ENCODE peak calls at places on chromosome 19, in nine cellular contexts. F is astrocyte; I is heart right ventricle; N is left cardiac atrium; X is anterior cingulate cortex; O is mucosa of gallbladder; P is HT1080; H is activated T-helper 1 cell treated with anti-CD3 and anti-CD28 coated beads, Interleukin-12 subunit alpha, Interleukin-12 subunit beta, Interleukin-2, Interleukin-4 antibody, amounts not matched to agents 30 ng/mL and 10 ng/mL and 1 ng/mL, durations not matched to agents 14 hours and 24 hours and 36 hours; D is cortex of kidney. A is an unnamed sample.

GRCh38 chr19:57888494-57889231 is at the start of gene ZNF814:
- DNase-seq in D (peak), P (no peak), X (peak), H (peak), O (peak), N (peak), I (peak), F (peak), A (peak)

GRCh38 chr19:19504754-19505668 is 10.3 kb downstream of the TSSK6 start:
- DNase-seq in P (no peak), F (no peak), H (no peak), D (no peak), N (no peak), X (no peak), O (no peak), I (no peak), A (no peak)

GRCh38 chr19:6744381-6745288 is 5.2 kb downstream of the TRIP10 start:
- DNase-seq in F (peak), N (peak), D (no peak), P (no peak), I (peak), O (peak), H (no peak), X (peak), A (peak)

GRCh38 chr19:43674630-43674982 is 4.6 kb upstream of the PLAUR start:
- DNase-seq in O (no peak), X (no peak), F (no peak), P (peak), I (no peak), N (no peak), D (no peak), H (no peak), A (no peak)

GRCh38 chr19:40687525-40688016 is 2.9 kb downstream of the NUMBL start:
- DNase-seq in F (peak), H (no peak), P (no peak), I (peak), O (peak), X (no peak), N (peak), D (no peak), A (peak)

GRCh38 chr19:39613597-39613996 is 11.3 kb downstream of the LGALS13 start:
- DNase-seq in H (no peak), O (no peak), D (no peak), N (no peak), X (no peak), I (no peak), P (no peak), F (no peak), A (no peak)

GRCh38 chr19:33055718-33056117 is 9.0 kb downstream of the RHPN2 start:
- DNase-seq in I (no peak), D (no peak), F (peak), H (no peak), O (no peak), P (no peak), N (no peak), X (no peak), A (no peak)

GRCh38 chr19:38277549-38277948 is 13.2 kb downstream of the SPINT2 start:
- DNase-seq in F (no peak), H (no peak), P (no peak), D (no peak), O (no peak), I (no peak), X (no peak), N (no peak), A (no peak)

GRCh38 chr19:3275068-3275582 is 50.7 kb downstream of the CELF5 start:
- DNase-seq in X (no peak), P (no peak), I (no peak), F (no peak), D (no peak), O (no peak), H (peak), N (no peak), A (no peak)

GRCh38 chr19:47670736-47671135 is 42.5 kb upstream of the EHD2 start:
- DNase-seq in P (no peak), N (no peak), O (no peak), I (no peak), F (no peak), X (no peak), D (no peak), H (no peak), A (no peak)

GRCh38 chr19:11130824-11131455 is 24.6 kb downstream of the SPC24 start:
- DNase-seq in F (peak), P (peak), I (peak), X (peak), N (peak), H (peak), D (no peak), O (peak), A (peak)

GRCh38 chr19:14512420-14512961 is 5.7 kb downstream of the DNAJB1 start:
- DNase-seq in X (no peak), I (no peak), H (no peak), O (no peak), P (no peak), F (no peak), N (no peak), D (no peak), A (no peak)

GRCh38 chr19:46134527-46134926 is 10.0 kb upstream of the IGFL3 start:
- DNase-seq in P (no peak), D (no peak), O (no peak), N (no peak), X (no peak), H (no peak), I (no peak), F (peak), A (no peak)

GRCh38 chr19:42207767-42208259 is 9.7 kb downstream of the DEDD2 start:
- DNase-seq in D (no peak), N (no peak), X (no peak), O (no peak), F (peak), H (no peak), I (no peak), P (peak), A (no peak)

GRCh38 chr19:49999371-50000010 is 25.7 kb downstream of the VRK3 start:
- DNase-seq in O (no peak), D (no peak), P (no peak), I (no peak), H (no peak), X (no peak), N (no peak), F (no peak), A (no peak)

GRCh38 chr19:17484520-17485180 is 14.3 kb downstream of the SLC27A1 start:
- DNase-seq in I (no peak), F (no peak), O (no peak), D (no peak), N (no peak), H (no peak), X (no peak), P (no peak), A (no peak)

GRCh38 chr19:50519006-50519575 is 5.4 kb upstream of the ASPDH start:
- DNase-seq in O (no peak), I (no peak), P (no peak), N (no peak), D (no peak), F (no peak), H (no peak), X (no peak), A (no peak)

GRCh38 chr19:19817357-19817756 is 4.2 kb downstream of the ZNF506 start:
- DNase-seq in D (no peak), F (no peak), H (peak), P (no peak), O (no peak), X (no peak), N (no peak), I (no peak), A (no peak)

GRCh38 chr19:30089086-30089665 is 147.1 kb downstream of the URI1 start:
- DNase-seq in H (no peak), P (no peak), I (no peak), F (no peak), D (no peak), X (no peak), N (no peak), O (no peak), A (no peak)

GRCh38 chr19:32407004-32407992 is 1.7 kb downstream of the DPY19L3 start:
- DNase-seq in H (no peak), X (peak), O (no peak), I (no peak), D (no peak), F (peak), N (peak), P (peak), A (no peak)

GRCh38 chr19:53131085-53131484 is 1.6 kb downstream of the ZNF415 start:
- DNase-seq in X (no peak), N (no peak), O (no peak), D (no peak), I (no peak), P (no peak), H (no peak), F (no peak), A (no peak)

GRCh38 chr19:38713227-38713649 is 31.0 kb downstream of the CAPN12 start:
- DNase-seq in I (peak), X (peak), F (no peak), D (no peak), H (no peak), N (peak), O (peak), P (no peak), A (no peak)

GRCh38 chr19:37980419-37980975 is 73.5 kb downstream of the SIPA1L3 start:
- DNase-seq in I (no peak), N (no peak), O (no peak), X (no peak), P (no peak), D (no peak), F (peak), H (no peak), A (no peak)

GRCh38 chr19:55257461-55258411 is 1.1 kb downstream of the PPP6R1 start:
- DNase-seq in X (no peak), D (no peak), N (no peak), P (peak), F (no peak), H (peak), I (no peak), O (no peak), A (no peak)